ENCODE peak calls at places on chromosomes 16 and 17, in six cellular contexts. B is cardiac muscle cell, Y is GM23248, M is A549, S is mucosa of descending colon, P is fibroblast of lung. A is an unnamed sample.

GRCh38 chr17:47703191-47703591 is 9.2 kb downstream of the TBKBP1 start:
- DNase-seq in Y (no peak), S (peak; percentile 42), B (no peak), M (no peak), P (no peak), A (no peak)

GRCh38 chr17:14672830-14673229 is 371.9 kb downstream of the HS3ST3B1 start:
- DNase-seq in M (no peak), Y (peak; percentile 83), B (peak; percentile 4), P (no peak), S (no peak), A (no peak)

GRCh38 chr16:50316848-50317630 is 50.7 kb downstream of the ADCY7 start:
- DNase-seq in S (no peak), P (no peak), Y (peak; percentile 45), M (no peak), B (no peak), A (no peak)

GRCh38 chr16:75099738-75100615 is 16.6 kb downstream of the LDHD start:
- DNase-seq in P (no peak), S (no peak), M (no peak), Y (no peak), B (no peak), A (no peak)

GRCh38 chr17:8160741-8161221 is 2.0 kb downstream of the VAMP2 start:
- DNase-seq in Y (no peak), B (no peak), P (no peak), S (no peak), M (no peak), A (no peak)

GRCh38 chr16:57801856-57802634 is at the start of gene KIFC3:
- DNase-seq in S (peak; percentile 79), B (peak; percentile 80), M (peak; percentile 74), Y (peak; percentile 92), P (peak; percentile 78), A (peak; percentile 84)

GRCh38 chr16:15653227-15653626 is 3.2 kb downstream of the NDE1 start:
- DNase-seq in B (no peak), P (peak; percentile 92), Y (peak; percentile 93), S (no peak), M (no peak), A (no peak)

GRCh38 chr17:77638229-77638628 is 320.3 kb upstream of the TNRC6C start:
- DNase-seq in Y (no peak), M (no peak), B (no peak), P (no peak), S (no peak), A (no peak)

GRCh38 chr16:54208262-54208661 is 78.3 kb downstream of the IRX3 start:
- DNase-seq in M (no peak), P (no peak), B (no peak), S (no peak), Y (peak; percentile 58), A (no peak)

GRCh38 chr17:67098022-67098421 is 53.7 kb downstream of the CACNG1 start:
- DNase-seq in P (no peak), M (no peak), Y (no peak), B (no peak), S (no peak), A (no peak)

GRCh38 chr17:49850772-49851386 is 3.0 kb upstream of the TAC4 start:
- DNase-seq in P (no peak), B (peak; percentile 37), S (no peak), Y (peak; percentile 65), M (no peak), A (no peak)

GRCh38 chr16:80852261-80852872 is 48.0 kb upstream of the CDYL2 start:
- DNase-seq in B (peak; percentile 2), P (peak; percentile 17), Y (peak; percentile 43), M (peak; percentile 28), S (no peak), A (peak; percentile 9)

GRCh38 chr17:20083460-20083859 is 74.3 kb downstream of the SPECC1 start:
- DNase-seq in Y (peak; percentile 42), B (no peak), P (no peak), S (no peak), M (no peak), A (no peak)

GRCh38 chr17:20084621-20085282 is 75.6 kb downstream of the SPECC1 start:
- DNase-seq in Y (no peak), P (no peak), B (no peak), S (no peak), M (no peak), A (no peak)

GRCh38 chr17:20087538-20088250 is 78.5 kb downstream of the SPECC1 start:
- DNase-seq in Y (no peak), S (no peak), M (no peak), B (no peak), P (no peak), A (no peak)

GRCh38 chr17:20085283-20085875 is 76.2 kb downstream of the SPECC1 start:
- DNase-seq in M (no peak), S (no peak), Y (no peak), B (no peak), P (peak; percentile 85), A (peak; percentile 20)

GRCh38 chr17:20086416-20087074 is 77.4 kb downstream of the SPECC1 start:
- DNase-seq in P (no peak), B (no peak), S (no peak), M (no peak), Y (no peak), A (no peak)
- H3K4me1 ChIP-seq in P (peaks cover 7% of the 10 kb centered on the region), B (peaks cover under 1% of the 10 kb centered on the region), S (no peaks in the 10 kb centered on the region), M (peaks cover 8% of the 10 kb centered on the region), Y (no peaks in the 10 kb centered on the region), A (peaks cover 6% of the 10 kb centered on the region)

DNA sequence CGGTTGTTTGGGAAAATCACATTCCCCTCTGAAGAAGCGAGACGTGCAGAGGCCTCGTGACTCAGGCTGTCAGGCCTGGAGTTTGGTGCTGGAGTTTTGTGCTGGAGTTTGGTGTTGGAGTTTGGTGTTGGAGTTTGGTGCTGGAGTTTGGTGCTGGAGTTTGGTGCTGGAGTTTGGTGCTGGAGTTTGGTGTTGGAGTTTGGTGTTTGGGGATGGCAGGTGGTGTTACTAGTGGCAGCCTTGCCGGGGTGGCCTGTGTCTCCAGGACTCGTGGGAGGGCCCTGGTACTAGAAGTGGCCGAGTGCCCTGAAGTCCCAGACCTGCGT is 12.6 kb downstream of the TBC1D24 start:
- DNase-seq in Y (peak; percentile 42), B (no peak), M (no peak), P (no peak), S (no peak), A (no peak)
- H3K4me1 ChIP-seq in Y (peaks cover 14% of the 10 kb centered on the region), B (peaks cover 9% of the 10 kb centered on the region), M (no peaks in the 10 kb centered on the region), P (peaks cover 12% of the 10 kb centered on the region), S (no peaks in the 10 kb centered on the region), A (no peaks in the 10 kb centered on the region)

DNA sequence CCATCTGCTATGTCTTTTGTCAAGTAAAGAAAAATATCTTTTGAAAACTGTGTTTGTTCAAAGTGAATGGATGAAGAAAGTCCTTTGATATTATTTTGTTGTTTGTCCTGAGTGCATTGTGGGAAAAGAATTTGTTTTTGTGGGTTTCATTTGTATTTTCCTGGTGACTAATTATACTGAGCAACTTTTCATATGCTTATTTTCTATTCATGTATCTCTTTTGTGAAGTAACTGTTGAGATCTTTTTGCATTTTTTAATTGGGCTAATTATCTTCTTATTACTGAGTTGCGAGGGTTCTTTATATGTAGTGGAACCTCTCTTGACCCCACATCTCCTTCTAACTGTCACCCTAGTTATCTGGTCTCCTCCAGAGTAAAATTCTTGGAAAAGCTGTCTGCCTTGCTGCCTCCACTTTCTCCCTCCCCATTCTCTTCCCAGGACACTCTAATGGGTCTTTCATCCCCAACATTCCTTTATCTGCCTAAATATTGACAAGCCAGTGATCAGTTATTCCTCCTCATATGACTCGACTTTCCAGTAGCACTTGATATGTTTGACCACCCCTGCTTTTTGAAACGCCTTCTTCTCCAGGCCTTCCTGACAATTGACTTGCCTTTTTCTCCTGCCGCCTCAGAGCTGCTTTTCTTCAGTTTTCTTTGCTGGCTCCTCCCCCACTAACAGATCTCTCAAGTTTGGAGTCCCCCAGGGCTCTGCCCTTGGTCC is 117.6 kb upstream of the HAS3 start:
- DNase-seq in Y (no peak), B (no peak), S (no peak), P (no peak), M (no peak), A (peak; percentile 87)
- H3K4me1 ChIP-seq in Y (peaks cover 18% of the 10 kb centered on the region), B (peaks cover 17% of the 10 kb centered on the region), S (no peaks in the 10 kb centered on the region), P (no peaks in the 10 kb centered on the region), M (peaks cover 42% of the 10 kb centered on the region), A (peaks cover 14% of the 10 kb centered on the region)

DNA sequence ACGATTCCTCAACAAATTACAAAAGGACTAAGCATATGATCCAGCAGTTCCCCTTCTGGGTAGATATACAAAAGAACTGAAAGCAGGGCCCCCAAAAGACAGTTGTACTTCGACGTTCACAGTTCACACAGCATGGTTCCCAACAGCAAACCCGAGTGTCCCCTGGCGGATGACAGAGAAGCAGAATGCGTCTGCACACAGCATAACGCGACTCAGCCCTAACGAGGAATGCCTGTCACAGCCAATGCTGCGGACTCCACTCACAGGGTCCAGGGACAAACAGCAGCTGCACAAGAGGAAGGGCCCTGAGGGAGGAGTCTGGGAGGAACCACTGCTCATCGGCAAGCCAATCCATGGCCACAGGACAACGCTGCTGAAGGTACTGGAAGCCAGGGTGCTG is 132.9 kb downstream of the ANKRD11 start:
- DNase-seq in Y (peak; percentile 30), B (peak; percentile 59), S (no peak), M (no peak), P (no peak), A (no peak)
- H3K4me1 ChIP-seq in Y (peaks cover 7% of the 10 kb centered on the region), B (peaks cover 29% of the 10 kb centered on the region), S (peaks cover 70% of the 10 kb centered on the region), M (peaks cover 59% of the 10 kb centered on the region), P (peaks cover 13% of the 10 kb centered on the region), A (no peaks in the 10 kb centered on the region)

DNA sequence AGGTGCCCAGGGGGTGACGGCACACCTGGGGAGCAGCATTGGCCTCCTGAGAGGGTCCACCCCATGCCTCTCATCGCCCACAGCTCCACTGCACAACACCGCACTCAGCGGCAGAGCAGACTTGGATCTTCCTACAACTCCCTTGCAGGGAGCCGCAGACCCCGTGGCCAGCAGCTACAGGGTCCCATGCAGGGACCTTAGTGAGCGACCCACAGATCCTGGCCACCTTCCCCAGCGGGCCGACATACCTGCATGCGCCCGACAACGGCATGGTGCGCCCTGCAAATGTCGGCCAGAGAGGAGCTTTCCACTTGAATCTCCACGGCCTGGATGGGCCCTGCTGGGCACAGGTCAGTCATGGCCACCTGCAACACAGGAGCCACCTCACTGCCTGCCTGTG is 8.4 kb downstream of the FAAP100 start:
- DNase-seq in B (no peak), M (no peak), S (no peak), Y (no peak), P (no peak), A (no peak)
- H3K4me1 ChIP-seq in B (no peaks in the 10 kb centered on the region), M (no peaks in the 10 kb centered on the region), S (no peaks in the 10 kb centered on the region), Y (no peaks in the 10 kb centered on the region), P (no peaks in the 10 kb centered on the region), A (no peaks in the 10 kb centered on the region)

GRCh38 chr17:19652595-19652994 is 4.0 kb downstream of the ALDH3A2 start:
- DNase-seq in Y (peak; percentile 11), S (no peak), M (no peak), P (no peak), B (no peak), A (no peak)

GRCh38 chr17:19654901-19655300 is 6.3 kb downstream of the ALDH3A2 start:
- DNase-seq in P (no peak), S (no peak), B (no peak), M (no peak), Y (peak; percentile 2), A (no peak)

GRCh38 chr17:19656336-19656735 is 7.8 kb downstream of the ALDH3A2 start:
- DNase-seq in Y (no peak), S (no peak), M (no peak), P (no peak), B (no peak), A (no peak)

GRCh38 chr17:19651461-19652238 is 3.1 kb downstream of the ALDH3A2 start:
- DNase-seq in Y (no peak), P (no peak), M (no peak), S (no peak), B (no peak), A (no peak)

GRCh38 chr17:19654342-19654886 is 5.9 kb downstream of the ALDH3A2 start:
- DNase-seq in B (no peak), Y (no peak), M (no peak), P (no peak), S (no peak), A (no peak)
- H3K4me1 ChIP-seq in B (peaks cover 20% of the 10 kb centered on the region), Y (peaks cover 20% of the 10 kb centered on the region), M (peaks cover 41% of the 10 kb centered on the region), P (no peaks in the 10 kb centered on the region), S (peaks cover 25% of the 10 kb centered on the region), A (peaks cover 8% of the 10 kb centered on the region)